ENCODE peak calls at places on chromosomes 6 and 20, in four cellular contexts. J is aorta, Y is NCI-H1092, G is fibroblast of mammary gland. U is an unnamed sample.

GRCh38 chr20:46119547-46119946 is 1.4 kb downstream of the CD40 start:
- DNase-seq in G (no peak), Y (no peak), J (no peak), U (no peak)

GRCh38 chr20:52899221-52899620 is 72.9 kb upstream of the TSHZ2 start:
- DNase-seq in J (no peak), G (no peak), Y (no peak), U (no peak)

GRCh38 chr6:105596284-105596755 is 193.4 kb upstream of the PREP start:
- DNase-seq in Y (no peak), J (no peak), G (peak; percentile 98), U (peak; percentile 97)

GRCh38 chr6:155958550-155958949 is 502.9 kb upstream of the NOX3 start:
- DNase-seq in G (no peak), Y (no peak), J (no peak), U (no peak)

GRCh38 chr6:156977527-156978291 is 200.5 kb downstream of the ARID1B start:
- DNase-seq in Y (peak; percentile 43), J (no peak), G (peak; percentile 77), U (peak; percentile 77)

GRCh38 chr6:16319813-16320532 is 81.6 kb downstream of the GMPR start:
- DNase-seq in Y (no peak), J (peak; percentile 86), G (peak; percentile 96), U (peak; percentile 98)

GRCh38 chr20:5881714-5882113 is 68.6 kb downstream of the TRMT6 start:
- DNase-seq in G (no peak), J (no peak), Y (no peak), U (no peak)

GRCh38 chr6:33197431-33198048 is 2.9 kb downstream of the RXRB start:
- DNase-seq in J (peak; percentile 49), G (peak; percentile 73), Y (no peak), U (peak; percentile 69)

GRCh38 chr20:38136421-38137245 is 28.4 kb downstream of the TGM2 start:
- DNase-seq in Y (no peak), G (no peak), J (peak; percentile 32), U (no peak)

GRCh38 chr20:17525650-17526049 is 5.5 kb downstream of the BFSP1 start:
- DNase-seq in G (peak; percentile 16), Y (no peak), J (no peak), U (peak; percentile 45)